ENCODE peak calls at places on chromosome 1, in six cellular contexts. One of them, this sample, is unnamed.

GRCh38 chr1:173257805-173258204 is 50.7 kb upstream of the TNFSF4 start:
- DNase-seq in activated T-cell treated with anti-CD3 and anti-CD28 coated beads for 1 hour: no peak
- DNase-seq in iris pigment epithelial cell: no peak
- DNase-seq in T1000: no peak
- DNase-seq in CD8-positive, alpha-beta memory T cell: no peak
- DNase-seq in HuH-7.5: no peak
- DNase-seq in this sample: no peak

GRCh38 chr1:231162970-231163830 is 1.3 kb downstream of the TRIM67 start:
- DNase-seq in activated T-cell treated with anti-CD3 and anti-CD28 coated beads for 1 hour: no peak
- DNase-seq in iris pigment epithelial cell: no peak
- DNase-seq in CD8-positive, alpha-beta memory T cell: no peak
- DNase-seq in T1000: no peak
- DNase-seq in HuH-7.5: peak; percentile 66
- DNase-seq in this sample: no peak

GRCh38 chr1:9181176-9181906 is 52.4 kb upstream of the GPR157 start:
- DNase-seq in activated T-cell treated with anti-CD3 and anti-CD28 coated beads for 1 hour: peak; percentile 72
- DNase-seq in HuH-7.5: peak; percentile 90
- DNase-seq in CD8-positive, alpha-beta memory T cell: peak; percentile 60
- DNase-seq in T1000: peak; percentile 58
- DNase-seq in iris pigment epithelial cell: peak; percentile 62
- DNase-seq in this sample: peak; percentile 26

GRCh38 chr1:163824006-163824405 is 502.3 kb downstream of the NUF2 start:
- DNase-seq in CD8-positive, alpha-beta memory T cell: no peak
- DNase-seq in HuH-7.5: no peak
- DNase-seq in iris pigment epithelial cell: peak; percentile 97
- DNase-seq in activated T-cell treated with anti-CD3 and anti-CD28 coated beads for 1 hour: no peak
- DNase-seq in T1000: peak; percentile 19
- DNase-seq in this sample: no peak

GRCh38 chr1:176989754-176990153 is 174.8 kb downstream of the ASTN1 start:
- DNase-seq in HuH-7.5: no peak
- DNase-seq in T1000: no peak
- DNase-seq in activated T-cell treated with anti-CD3 and anti-CD28 coated beads for 1 hour: no peak
- DNase-seq in iris pigment epithelial cell: no peak
- DNase-seq in CD8-positive, alpha-beta memory T cell: no peak
- DNase-seq in this sample: no peak

GRCh38 chr1:12447301-12447700 is 170.7 kb downstream of the DHRS3 start:
- DNase-seq in CD8-positive, alpha-beta memory T cell: no peak
- DNase-seq in T1000: no peak
- DNase-seq in activated T-cell treated with anti-CD3 and anti-CD28 coated beads for 1 hour: no peak
- DNase-seq in HuH-7.5: no peak
- DNase-seq in iris pigment epithelial cell: peak; percentile 92
- DNase-seq in this sample: no peak

GRCh38 chr1:218472885-218473284 is 127.7 kb downstream of the TGFB2 start:
- DNase-seq in CD8-positive, alpha-beta memory T cell: no peak
- DNase-seq in iris pigment epithelial cell: no peak
- DNase-seq in T1000: no peak
- DNase-seq in HuH-7.5: no peak
- DNase-seq in activated T-cell treated with anti-CD3 and anti-CD28 coated beads for 1 hour: no peak
- DNase-seq in this sample: no peak

GRCh38 chr1:214472362-214472761 is 79.0 kb downstream of the PTPN14 start:
- DNase-seq in CD8-positive, alpha-beta memory T cell: no peak
- DNase-seq in T1000: no peak
- DNase-seq in HuH-7.5: no peak
- DNase-seq in iris pigment epithelial cell: peak; percentile 80
- DNase-seq in activated T-cell treated with anti-CD3 and anti-CD28 coated beads for 1 hour: no peak
- DNase-seq in this sample: no peak

GRCh38 chr1:224116131-224116530 is 2.2 kb downstream of the FBXO28 start:
- DNase-seq in HuH-7.5: no peak
- DNase-seq in activated T-cell treated with anti-CD3 and anti-CD28 coated beads for 1 hour: no peak
- DNase-seq in T1000: no peak
- DNase-seq in iris pigment epithelial cell: peak; percentile 69
- DNase-seq in CD8-positive, alpha-beta memory T cell: peak; percentile 49
- DNase-seq in this sample: no peak

GRCh38 chr1:234627009-234627950 is 17.3 kb upstream of the IRF2BP2 start:
- DNase-seq in T1000: no peak
- DNase-seq in CD8-positive, alpha-beta memory T cell: no peak
- DNase-seq in activated T-cell treated with anti-CD3 and anti-CD28 coated beads for 1 hour: no peak
- DNase-seq in iris pigment epithelial cell: no peak
- DNase-seq in HuH-7.5: no peak
- DNase-seq in this sample: no peak

GRCh38 chr1:9900142-9901043 is 9.7 kb downstream of the CTNNBIP1 start:
- DNase-seq in T1000: no peak
- DNase-seq in iris pigment epithelial cell: no peak
- DNase-seq in activated T-cell treated with anti-CD3 and anti-CD28 coated beads for 1 hour: no peak
- DNase-seq in HuH-7.5: no peak
- DNase-seq in CD8-positive, alpha-beta memory T cell: no peak
- DNase-seq in this sample: no peak

GRCh38 chr1:15038232-15039016 is 115.1 kb upstream of the TMEM51 start:
- DNase-seq in activated T-cell treated with anti-CD3 and anti-CD28 coated beads for 1 hour: no peak
- DNase-seq in CD8-positive, alpha-beta memory T cell: no peak
- DNase-seq in iris pigment epithelial cell: peak; percentile 16
- DNase-seq in HuH-7.5: no peak
- DNase-seq in T1000: no peak
- DNase-seq in this sample: no peak

GRCh38 chr1:58500036-58500435 is 46.5 kb downstream of the OMA1 start:
- DNase-seq in iris pigment epithelial cell: no peak
- DNase-seq in CD8-positive, alpha-beta memory T cell: no peak
- DNase-seq in T1000: no peak
- DNase-seq in HuH-7.5: no peak
- DNase-seq in activated T-cell treated with anti-CD3 and anti-CD28 coated beads for 1 hour: no peak
- DNase-seq in this sample: no peak

GRCh38 chr1:43414634-43415223 is 25.0 kb downstream of the SZT2 start:
- DNase-seq in CD8-positive, alpha-beta memory T cell: peak; percentile 68
- DNase-seq in HuH-7.5: peak; percentile 36
- DNase-seq in activated T-cell treated with anti-CD3 and anti-CD28 coated beads for 1 hour: peak; percentile 53
- DNase-seq in iris pigment epithelial cell: peak; percentile 52
- DNase-seq in T1000: no peak
- DNase-seq in this sample: peak; percentile 40

GRCh38 chr1:18938707-18939070 is 17.8 kb downstream of the IFFO2 start:
- DNase-seq in T1000: no peak
- DNase-seq in iris pigment epithelial cell: no peak
- DNase-seq in activated T-cell treated with anti-CD3 and anti-CD28 coated beads for 1 hour: no peak
- DNase-seq in HuH-7.5: no peak
- DNase-seq in CD8-positive, alpha-beta memory T cell: no peak
- DNase-seq in this sample: no peak